ENCODE peak calls at places on chromosomes 6 and 20, in seven cellular contexts. One of them, this sample, is unnamed.

GRCh38 chr20:31542201-31542842 is 28.1 kb downstream of the HM13 start:
- DNase-seq in CD4-positive, alpha-beta memory T cell: no peak
- DNase-seq in choroid plexus epithelial cell: no peak
- DNase-seq in type B pancreatic cell: no peak
- DNase-seq in NCI-H1694 treated with DMSO at 0.1 percent for 48 hours: no peak
- DNase-seq in EL: peak; percentile 84
- DNase-seq in substantia nigra: no peak
- DNase-seq in this sample: no peak

GRCh38 chr6:90860822-90861601 is 274.1 kb upstream of the MAP3K7 start:
- DNase-seq in CD4-positive, alpha-beta memory T cell: no peak
- DNase-seq in choroid plexus epithelial cell: peak; percentile 4
- DNase-seq in type B pancreatic cell: no peak
- DNase-seq in NCI-H1694 treated with DMSO at 0.1 percent for 48 hours: peak; percentile 1
- DNase-seq in EL: peak; percentile 21
- DNase-seq in substantia nigra: no peak
- DNase-seq in this sample: no peak

GRCh38 chr6:79536615-79536968 is 638 bp downstream of the LCA5 start:
- DNase-seq in CD4-positive, alpha-beta memory T cell: no peak
- DNase-seq in choroid plexus epithelial cell: peak; percentile 58
- DNase-seq in type B pancreatic cell: no peak
- DNase-seq in NCI-H1694 treated with DMSO at 0.1 percent for 48 hours: no peak
- DNase-seq in EL: peak; percentile 37
- DNase-seq in substantia nigra: peak; percentile 7
- DNase-seq in this sample: no peak

GRCh38 chr6:20705741-20706140 is 171.5 kb downstream of the CDKAL1 start:
- DNase-seq in CD4-positive, alpha-beta memory T cell: no peak
- DNase-seq in choroid plexus epithelial cell: no peak
- DNase-seq in type B pancreatic cell: no peak
- DNase-seq in NCI-H1694 treated with DMSO at 0.1 percent for 48 hours: no peak
- DNase-seq in EL: no peak
- DNase-seq in substantia nigra: no peak
- DNase-seq in this sample: peak; percentile 69

GRCh38 chr20:9051508-9051907 is 17.4 kb upstream of the PLCB4 start:
- DNase-seq in CD4-positive, alpha-beta memory T cell: no peak
- DNase-seq in choroid plexus epithelial cell: peak; percentile 94
- DNase-seq in type B pancreatic cell: no peak
- DNase-seq in NCI-H1694 treated with DMSO at 0.1 percent for 48 hours: no peak
- DNase-seq in EL: peak; percentile 97
- DNase-seq in substantia nigra: no peak
- DNase-seq in this sample: no peak

GRCh38 chr6:47267301-47267700 is 42.4 kb downstream of the TNFRSF21 start:
- DNase-seq in CD4-positive, alpha-beta memory T cell: no peak
- DNase-seq in choroid plexus epithelial cell: peak; percentile 53
- DNase-seq in type B pancreatic cell: no peak
- DNase-seq in NCI-H1694 treated with DMSO at 0.1 percent for 48 hours: no peak
- DNase-seq in EL: no peak
- DNase-seq in substantia nigra: no peak
- DNase-seq in this sample: no peak

GRCh38 chr6:53603381-53604121 is 58.6 kb upstream of the GCLC start:
- DNase-seq in CD4-positive, alpha-beta memory T cell: no peak
- DNase-seq in choroid plexus epithelial cell: peak; percentile 86
- DNase-seq in type B pancreatic cell: no peak
- DNase-seq in NCI-H1694 treated with DMSO at 0.1 percent for 48 hours: no peak
- DNase-seq in EL: peak; percentile 39
- DNase-seq in substantia nigra: peak; percentile 11
- DNase-seq in this sample: no peak

GRCh38 chr6:131682427-131682826 is 18.8 kb downstream of the OR2A4 start:
- DNase-seq in CD4-positive, alpha-beta memory T cell: no peak
- DNase-seq in choroid plexus epithelial cell: peak; percentile 48
- DNase-seq in type B pancreatic cell: no peak
- DNase-seq in NCI-H1694 treated with DMSO at 0.1 percent for 48 hours: no peak
- DNase-seq in EL: peak; percentile 6
- DNase-seq in substantia nigra: no peak
- DNase-seq in this sample: no peak

GRCh38 chr20:37990571-37991151 is 42.6 kb downstream of the TTI1 start:
- DNase-seq in CD4-positive, alpha-beta memory T cell: peak; percentile 70
- DNase-seq in choroid plexus epithelial cell: peak; percentile 58
- DNase-seq in type B pancreatic cell: no peak
- DNase-seq in NCI-H1694 treated with DMSO at 0.1 percent for 48 hours: no peak
- DNase-seq in EL: peak; percentile 72
- DNase-seq in substantia nigra: no peak
- DNase-seq in this sample: peak; percentile 38

GRCh38 chr6:85403331-85404015 is 46.4 kb upstream of the NT5E start:
- DNase-seq in CD4-positive, alpha-beta memory T cell: no peak
- DNase-seq in choroid plexus epithelial cell: peak; percentile 96
- DNase-seq in type B pancreatic cell: no peak
- DNase-seq in NCI-H1694 treated with DMSO at 0.1 percent for 48 hours: no peak
- DNase-seq in EL: peak; percentile 89
- DNase-seq in substantia nigra: no peak
- DNase-seq in this sample: no peak

GRCh38 chr20:60804240-60804917 is 447.7 kb upstream of the CDH4 start:
- DNase-seq in CD4-positive, alpha-beta memory T cell: no peak
- DNase-seq in choroid plexus epithelial cell: no peak
- DNase-seq in type B pancreatic cell: no peak
- DNase-seq in NCI-H1694 treated with DMSO at 0.1 percent for 48 hours: no peak
- DNase-seq in EL: no peak
- DNase-seq in substantia nigra: no peak
- DNase-seq in this sample: no peak

GRCh38 chr6:35053701-35054100 is 87.4 kb downstream of the TCP11 start:
- DNase-seq in CD4-positive, alpha-beta memory T cell: no peak
- DNase-seq in choroid plexus epithelial cell: no peak
- DNase-seq in type B pancreatic cell: no peak
- DNase-seq in NCI-H1694 treated with DMSO at 0.1 percent for 48 hours: no peak
- DNase-seq in EL: no peak
- DNase-seq in substantia nigra: no peak
- DNase-seq in this sample: no peak

GRCh38 chr20:1920826-1921225 is 25.6 kb downstream of the SIRPA start:
- DNase-seq in CD4-positive, alpha-beta memory T cell: no peak
- DNase-seq in choroid plexus epithelial cell: no peak
- DNase-seq in type B pancreatic cell: no peak
- DNase-seq in NCI-H1694 treated with DMSO at 0.1 percent for 48 hours: no peak
- DNase-seq in EL: no peak
- DNase-seq in substantia nigra: no peak
- DNase-seq in this sample: no peak

GRCh38 chr6:24445704-24446103 is 43.0 kb downstream of the MRS2 start:
- DNase-seq in CD4-positive, alpha-beta memory T cell: no peak
- DNase-seq in choroid plexus epithelial cell: no peak
- DNase-seq in type B pancreatic cell: no peak
- DNase-seq in NCI-H1694 treated with DMSO at 0.1 percent for 48 hours: no peak
- DNase-seq in EL: no peak
- DNase-seq in substantia nigra: no peak
- DNase-seq in this sample: peak; percentile 45

GRCh38 chr6:42704251-42704936 is 18.0 kb downstream of the PRPH2 start:
- DNase-seq in CD4-positive, alpha-beta memory T cell: no peak
- DNase-seq in choroid plexus epithelial cell: peak; percentile 62
- DNase-seq in type B pancreatic cell: no peak
- DNase-seq in NCI-H1694 treated with DMSO at 0.1 percent for 48 hours: no peak
- DNase-seq in EL: no peak
- DNase-seq in substantia nigra: no peak
- DNase-seq in this sample: no peak

GRCh38 chr20:49395183-49395582 is 87.3 kb downstream of the KCNB1 start:
- DNase-seq in CD4-positive, alpha-beta memory T cell: no peak
- DNase-seq in choroid plexus epithelial cell: no peak
- DNase-seq in type B pancreatic cell: no peak
- DNase-seq in NCI-H1694 treated with DMSO at 0.1 percent for 48 hours: no peak
- DNase-seq in EL: no peak
- DNase-seq in substantia nigra: no peak
- DNase-seq in this sample: no peak

GRCh38 chr6:27297857-27298730 is 14.0 kb downstream of the POM121L2 start:
- DNase-seq in CD4-positive, alpha-beta memory T cell: no peak
- DNase-seq in choroid plexus epithelial cell: peak; percentile 61
- DNase-seq in type B pancreatic cell: no peak
- DNase-seq in NCI-H1694 treated with DMSO at 0.1 percent for 48 hours: no peak
- DNase-seq in EL: peak; percentile 77
- DNase-seq in substantia nigra: no peak
- DNase-seq in this sample: peak; percentile 67

GRCh38 chr6:149211046-149211571 is 106.4 kb upstream of the TAB2 start:
- DNase-seq in CD4-positive, alpha-beta memory T cell: no peak
- DNase-seq in choroid plexus epithelial cell: peak; percentile 37
- DNase-seq in type B pancreatic cell: no peak
- DNase-seq in NCI-H1694 treated with DMSO at 0.1 percent for 48 hours: no peak
- DNase-seq in EL: peak; percentile 46
- DNase-seq in substantia nigra: no peak
- DNase-seq in this sample: no peak

GRCh38 chr20:54134445-54135220 is 39.2 kb downstream of the CYP24A1 start:
- DNase-seq in CD4-positive, alpha-beta memory T cell: no peak
- DNase-seq in choroid plexus epithelial cell: peak; percentile 50
- DNase-seq in type B pancreatic cell: no peak
- DNase-seq in NCI-H1694 treated with DMSO at 0.1 percent for 48 hours: no peak
- DNase-seq in EL: peak; percentile 93
- DNase-seq in substantia nigra: no peak
- DNase-seq in this sample: no peak

GRCh38 chr6:79895382-79896100 is 51.8 kb downstream of the ELOVL4 start:
- DNase-seq in CD4-positive, alpha-beta memory T cell: no peak
- DNase-seq in choroid plexus epithelial cell: no peak
- DNase-seq in type B pancreatic cell: no peak
- DNase-seq in NCI-H1694 treated with DMSO at 0.1 percent for 48 hours: no peak
- DNase-seq in EL: no peak
- DNase-seq in substantia nigra: no peak
- DNase-seq in this sample: no peak

GRCh38 chr6:142945446-142946180 is 637 bp upstream of the HIVEP2 start:
- DNase-seq in CD4-positive, alpha-beta memory T cell: peak; percentile 89
- DNase-seq in choroid plexus epithelial cell: no peak
- DNase-seq in type B pancreatic cell: peak; percentile 71
- DNase-seq in NCI-H1694 treated with DMSO at 0.1 percent for 48 hours: no peak
- DNase-seq in EL: peak; percentile 67
- DNase-seq in substantia nigra: peak; percentile 66
- DNase-seq in this sample: peak; percentile 56

GRCh38 chr6:165488624-165489295 is 174.3 kb downstream of the PDE10A start:
- DNase-seq in CD4-positive, alpha-beta memory T cell: no peak
- DNase-seq in choroid plexus epithelial cell: no peak
- DNase-seq in type B pancreatic cell: no peak
- DNase-seq in NCI-H1694 treated with DMSO at 0.1 percent for 48 hours: no peak
- DNase-seq in EL: no peak
- DNase-seq in substantia nigra: no peak
- DNase-seq in this sample: no peak

GRCh38 chr20:44395963-44396340 is 40.5 kb downstream of the HNF4A start:
- DNase-seq in CD4-positive, alpha-beta memory T cell: no peak
- DNase-seq in choroid plexus epithelial cell: no peak
- DNase-seq in type B pancreatic cell: no peak
- DNase-seq in NCI-H1694 treated with DMSO at 0.1 percent for 48 hours: no peak
- DNase-seq in EL: no peak
- DNase-seq in substantia nigra: no peak
- DNase-seq in this sample: no peak

GRCh38 chr20:41230136-41230535 is 87.4 kb downstream of the ZHX3 start:
- DNase-seq in CD4-positive, alpha-beta memory T cell: no peak
- DNase-seq in choroid plexus epithelial cell: peak; percentile 29
- DNase-seq in type B pancreatic cell: no peak
- DNase-seq in NCI-H1694 treated with DMSO at 0.1 percent for 48 hours: no peak
- DNase-seq in EL: no peak
- DNase-seq in substantia nigra: peak; percentile 23
- DNase-seq in this sample: no peak

GRCh38 chr6:44508646-44509045 is 121.1 kb downstream of the CDC5L start:
- DNase-seq in CD4-positive, alpha-beta memory T cell: no peak
- DNase-seq in choroid plexus epithelial cell: peak; percentile 30
- DNase-seq in type B pancreatic cell: no peak
- DNase-seq in NCI-H1694 treated with DMSO at 0.1 percent for 48 hours: no peak
- DNase-seq in EL: peak; percentile 63
- DNase-seq in substantia nigra: no peak
- DNase-seq in this sample: no peak

GRCh38 chr20:57104711-57105110 is 161.7 kb downstream of the BMP7 start:
- DNase-seq in CD4-positive, alpha-beta memory T cell: no peak
- DNase-seq in choroid plexus epithelial cell: no peak
- DNase-seq in type B pancreatic cell: no peak
- DNase-seq in NCI-H1694 treated with DMSO at 0.1 percent for 48 hours: no peak
- DNase-seq in EL: no peak
- DNase-seq in substantia nigra: peak; percentile 21
- DNase-seq in this sample: no peak

GRCh38 chr6:10391799-10392198 is 23.1 kb downstream of the TFAP2A start:
- DNase-seq in CD4-positive, alpha-beta memory T cell: no peak
- DNase-seq in choroid plexus epithelial cell: no peak
- DNase-seq in type B pancreatic cell: no peak
- DNase-seq in NCI-H1694 treated with DMSO at 0.1 percent for 48 hours: no peak
- DNase-seq in EL: no peak
- DNase-seq in substantia nigra: no peak
- DNase-seq in this sample: no peak

GRCh38 chr20:17662333-17663039 is 19.6 kb downstream of the RRBP1 start:
- DNase-seq in CD4-positive, alpha-beta memory T cell: no peak
- DNase-seq in choroid plexus epithelial cell: peak; percentile 81
- DNase-seq in type B pancreatic cell: no peak
- DNase-seq in NCI-H1694 treated with DMSO at 0.1 percent for 48 hours: no peak
- DNase-seq in EL: peak; percentile 57
- DNase-seq in substantia nigra: no peak
- DNase-seq in this sample: peak; percentile 30

GRCh38 chr6:36912583-36912982 is 26.8 kb downstream of the C6orf89 start:
- DNase-seq in CD4-positive, alpha-beta memory T cell: peak; percentile 90
- DNase-seq in choroid plexus epithelial cell: peak; percentile 94
- DNase-seq in type B pancreatic cell: no peak
- DNase-seq in NCI-H1694 treated with DMSO at 0.1 percent for 48 hours: no peak
- DNase-seq in EL: peak; percentile 94
- DNase-seq in substantia nigra: no peak
- DNase-seq in this sample: no peak

GRCh38 chr6:168507297-168507696 is 66.3 kb downstream of the SMOC2 start:
- DNase-seq in CD4-positive, alpha-beta memory T cell: no peak
- DNase-seq in choroid plexus epithelial cell: no peak
- DNase-seq in type B pancreatic cell: no peak
- DNase-seq in NCI-H1694 treated with DMSO at 0.1 percent for 48 hours: no peak
- DNase-seq in EL: no peak
- DNase-seq in substantia nigra: no peak
- DNase-seq in this sample: peak; percentile 27